ENCODE peak calls at places on chromosome 22, in five cellular contexts. G is stimulated activated CD8-positive, alpha-beta memory T cell treated with anti-CD3 and anti-CD28 coated beads, Interleukin-7, amount 100 ng/mL, for 24 hours; N is upper lobe of right lung; E is lung microvascular endothelial cell; Q is EL. M is an unnamed sample.

GRCh38 chr22:39906207-39906606 is 5.3 kb downstream of the GRAP2 start:
- DNase-seq in G (no peak), N (no peak), E (no peak), Q (no peak), M (no peak)

GRCh38 chr22:25786165-25786564 is 44.2 kb downstream of the MYO18B start:
- DNase-seq in G (no peak), N (no peak), E (no peak), Q (no peak), M (no peak)

GRCh38 chr22:25085930-25086901 is 113.4 kb upstream of the CRYBB3 start:
- DNase-seq in G (no peak), N (no peak), E (peak; percentile 96), Q (no peak), M (no peak)

GRCh38 chr22:29315286-29316195 is at the start of gene RASL10A:
- DNase-seq in G (no peak), N (peak; percentile 37), E (no peak), Q (no peak), M (peak; percentile 85)

GRCh38 chr22:27512283-27512761 is 289.2 kb downstream of the MN1 start:
- DNase-seq in G (no peak), N (no peak), E (peak; percentile 95), Q (peak; percentile 96), M (no peak)

GRCh38 chr22:50112151-50113118 is 22.6 kb downstream of the MOV10L1 start:
- DNase-seq in G (no peak), N (no peak), E (peak; percentile 96), Q (peak; percentile 53), M (no peak)

GRCh38 chr22:43230983-43231723 is 44.2 kb upstream of the TTLL12 start:
- DNase-seq in G (peak; percentile 38), N (peak; percentile 85), E (peak; percentile 57), Q (peak; percentile 42), M (no peak)

GRCh38 chr22:22578702-22579424 is 19.8 kb upstream of the PRAME start:
- DNase-seq in G (no peak), N (no peak), E (peak; percentile 37), Q (peak; percentile 59), M (no peak)

GRCh38 chr22:25702571-25703167 is 39.3 kb upstream of the MYO18B start:
- DNase-seq in G (no peak), N (no peak), E (peak; percentile 10), Q (no peak), M (no peak)

GRCh38 chr22:33382427-33382826 is 324.2 kb upstream of the SYN3 start:
- DNase-seq in G (no peak), N (no peak), E (no peak), Q (no peak), M (no peak)

GRCh38 chr22:25062378-25063095 is 110.0 kb downstream of the KIAA1671 start:
- DNase-seq in G (peak; percentile 23), N (no peak), E (peak; percentile 21), Q (no peak), M (no peak)

GRCh38 chr22:39231197-39231950 is 13.4 kb downstream of the PDGFB start:
- DNase-seq in G (no peak), N (no peak), E (no peak), Q (no peak), M (no peak)

GRCh38 chr22:23223566-23224317 is 43.4 kb downstream of the BCR start:
- DNase-seq in G (no peak), N (no peak), E (peak; percentile 46), Q (no peak), M (no peak)

GRCh38 chr22:50529416-50530279 is at the start of gene TYMP:
- DNase-seq in G (peak; percentile 48), N (peak; percentile 94), E (peak; percentile 58), Q (peak; percentile 70), M (peak; percentile 94)

GRCh38 chr22:44172370-44173108 is 8.2 kb upstream of the PARVG start:
- DNase-seq in G (no peak), N (peak; percentile 90), E (no peak), Q (no peak), M (no peak)

GRCh38 chr22:37657590-37658132 is 862 bp upstream of the PDXP start:
- DNase-seq in G (no peak), N (no peak), E (no peak), Q (peak; percentile 44), M (no peak)

GRCh38 chr22:49509016-49509415 is 318.7 kb downstream of the BRD1 start:
- DNase-seq in G (no peak), N (no peak), E (no peak), Q (no peak), M (no peak)

GRCh38 chr22:42584364-42584940 is 30.2 kb downstream of the POLDIP3 start:
- DNase-seq in G (no peak), N (no peak), E (no peak), Q (no peak), M (no peak)

GRCh38 chr22:45996241-45997076 is 19.5 kb upstream of the WNT7B start:
- DNase-seq in G (no peak), N (peak; percentile 84), E (peak; percentile 83), Q (peak; percentile 79), M (peak; percentile 90)

GRCh38 chr22:21615731-21616130 is 14.1 kb downstream of the YDJC start:
- DNase-seq in G (no peak), N (no peak), E (no peak), Q (no peak), M (no peak)

GRCh38 chr22:44892243-44892642 is 117.6 kb downstream of the PHF21B start:
- DNase-seq in G (no peak), N (peak; percentile 49), E (no peak), Q (no peak), M (no peak)

GRCh38 chr22:45163074-45163416 is 680 bp upstream of the NUP50 start:
- DNase-seq in G (no peak), N (no peak), E (peak; percentile 56), Q (peak; percentile 43), M (no peak)

GRCh38 chr22:23079240-23079768 is 9.0 kb downstream of the GNAZ start:
- DNase-seq in G (no peak), N (no peak), E (no peak), Q (no peak), M (no peak)

GRCh38 chr22:43867839-43868652 is 5.7 kb upstream of the SULT4A1 start:
- DNase-seq in G (no peak), N (peak; percentile 81), E (peak; percentile 68), Q (peak; percentile 53), M (peak; percentile 72)

GRCh38 chr22:37043828-37044538 is 7.6 kb upstream of the KCTD17 start:
- DNase-seq in G (no peak), N (peak; percentile 90), E (peak; percentile 65), Q (peak; percentile 49), M (no peak)

GRCh38 chr22:24768537-24769374 is 5.8 kb downstream of the PIWIL3 start:
- DNase-seq in G (peak; percentile 14), N (no peak), E (peak; percentile 42), Q (peak; percentile 61), M (no peak)

GRCh38 chr22:19848298-19849224 is 6.1 kb downstream of the GNB1L start:
- DNase-seq in G (no peak), N (peak; percentile 79), E (peak; percentile 32), Q (peak; percentile 52), M (no peak)

GRCh38 chr22:22520020-22520656 is at the start of gene ZNF280A:
- DNase-seq in G (no peak), N (no peak), E (no peak), Q (no peak), M (no peak)

GRCh38 chr22:26321469-26321913 is 107.6 kb upstream of the ASPHD2 start:
- DNase-seq in G (no peak), N (no peak), E (no peak), Q (peak; percentile 93), M (no peak)